ENCODE peak calls at places on chromosomes 4 and X, in ten cellular contexts. K, Z, H, J, D, F, M, V, U and A are unnamed samples.

GRCh38 chr4:17587094-17587822 is 10.3 kb downstream of the LAP3 start:
- DNase-seq in U (no peak), F (no peak), H (no peak), V (no peak), Z (no peak), K (no peak), D (no peak), M (no peak), J (no peak), A (no peak)

GRCh38 chrX:40176256-40176978 is 78.7 kb upstream of the BCOR start:
- DNase-seq in U (no peak), H (no peak), Z (peak; percentile 66), J (peak; percentile 44), K (no peak), M (no peak), D (no peak), V (peak; percentile 78), F (no peak), A (no peak)

GRCh38 chr4:83328486-83328885 is 6.2 kb downstream of the HPSE start:
- DNase-seq in Z (no peak), D (no peak), F (no peak), M (no peak), U (no peak), J (no peak), K (no peak), H (no peak), V (no peak), A (no peak)

GRCh38 chr4:54318904-54319303 is 89.8 kb downstream of the PDGFRA start:
- DNase-seq in V (no peak), K (peak; percentile 31), J (peak; percentile 11), D (peak; percentile 49), H (no peak), Z (no peak), U (no peak), M (no peak), F (no peak), A (peak; percentile 23)

GRCh38 chr4:25842229-25842840 is 20.5 kb downstream of the SEL1L3 start:
- DNase-seq in H (no peak), M (no peak), F (no peak), U (no peak), D (no peak), Z (no peak), V (no peak), J (no peak), K (no peak), A (no peak)

GRCh38 chrX:13851996-13852695 is 35.3 kb upstream of the GPM6B start:
- DNase-seq in Z (no peak), M (no peak), V (no peak), J (no peak), F (no peak), U (no peak), H (no peak), D (no peak), K (no peak), A (no peak)

GRCh38 chr4:67871867-67872266 is 11.9 kb downstream of the TMPRSS11D start:
- DNase-seq in J (peak; percentile 3), H (no peak), M (no peak), Z (no peak), D (peak; percentile 43), K (no peak), F (peak; percentile 8), U (no peak), V (no peak), A (no peak)

GRCh38 chr4:14916554-14917304 is 85.6 kb upstream of the CPEB2 start:
- DNase-seq in H (no peak), M (no peak), F (no peak), D (peak; percentile 24), J (peak; percentile 51), U (no peak), Z (no peak), V (no peak), K (no peak), A (no peak)

GRCh38 chr4:17098946-17099345 is 200.5 kb upstream of the LDB2 start:
- DNase-seq in H (no peak), K (no peak), F (no peak), V (no peak), M (no peak), J (no peak), D (no peak), Z (no peak), U (no peak), A (no peak)

GRCh38 chr4:135144498-135144897 is 942.9 kb upstream of the PABPC4L start:
- DNase-seq in H (no peak), U (no peak), F (no peak), M (no peak), K (no peak), V (no peak), D (no peak), J (no peak), Z (no peak), A (no peak)